ENCODE peak calls at places on chromosomes 4 and X, in six cellular contexts. One of them, this sample, is unnamed.

GRCh38 chr4:140556372-140557085 is 12.2 kb downstream of the UCP1 start:
- DNase-seq in hepatocyte: no peak
- DNase-seq in H9: no peak
- DNase-seq in neural progenitor cell: no peak
- DNase-seq in GM23338: peak; percentile 30
- DNase-seq in GM23248: no peak
- DNase-seq in this sample: no peak

GRCh38 chr4:11105715-11106114 is 323.0 kb downstream of the HS3ST1 start:
- DNase-seq in hepatocyte: no peak
- DNase-seq in H9: no peak
- DNase-seq in neural progenitor cell: no peak
- DNase-seq in GM23338: no peak
- DNase-seq in GM23248: no peak
- DNase-seq in this sample: no peak

GRCh38 chr4:10809905-10810304 is 125.3 kb upstream of the CLNK start:
- DNase-seq in hepatocyte: no peak
- DNase-seq in H9: no peak
- DNase-seq in neural progenitor cell: no peak
- DNase-seq in GM23338: no peak
- DNase-seq in GM23248: no peak
- DNase-seq in this sample: no peak

GRCh38 chr4:174217273-174218126 is 66.0 kb downstream of the FBXO8 start:
- DNase-seq in hepatocyte: peak; percentile 19
- DNase-seq in H9: no peak
- DNase-seq in neural progenitor cell: peak; percentile 45
- DNase-seq in GM23338: peak; percentile 33
- DNase-seq in GM23248: peak; percentile 56
- DNase-seq in this sample: peak; percentile 76

GRCh38 chr4:162102713-162103112 is 61.1 kb downstream of the FSTL5 start:
- DNase-seq in hepatocyte: no peak
- DNase-seq in H9: no peak
- DNase-seq in neural progenitor cell: no peak
- DNase-seq in GM23338: no peak
- DNase-seq in GM23248: no peak
- DNase-seq in this sample: no peak

GRCh38 chr4:7464259-7464655 is 29.5 kb upstream of the PSAPL1 start:
- DNase-seq in hepatocyte: no peak
- DNase-seq in H9: peak; percentile 45
- DNase-seq in neural progenitor cell: peak; percentile 32
- DNase-seq in GM23338: no peak
- DNase-seq in GM23248: no peak
- DNase-seq in this sample: no peak

GRCh38 chr4:169015237-169015636 is 5.2 kb upstream of the CBR4 start:
- DNase-seq in hepatocyte: no peak
- DNase-seq in H9: peak; percentile 35
- DNase-seq in neural progenitor cell: no peak
- DNase-seq in GM23338: peak; percentile 14
- DNase-seq in GM23248: peak; percentile 19
- DNase-seq in this sample: no peak

GRCh38 chr4:30191902-30192301 is 528.3 kb upstream of the PCDH7 start:
- DNase-seq in hepatocyte: no peak
- DNase-seq in H9: no peak
- DNase-seq in neural progenitor cell: no peak
- DNase-seq in GM23338: no peak
- DNase-seq in GM23248: no peak
- DNase-seq in this sample: no peak

GRCh38 chr4:150342945-150343344 is 239.0 kb upstream of the MAB21L2 start:
- DNase-seq in hepatocyte: no peak
- DNase-seq in H9: no peak
- DNase-seq in neural progenitor cell: peak; percentile 15
- DNase-seq in GM23338: peak; percentile 15
- DNase-seq in GM23248: no peak
- DNase-seq in this sample: no peak

GRCh38 chr4:88446124-88446523 is 10.8 kb upstream of the HERC5 start:
- DNase-seq in hepatocyte: no peak
- DNase-seq in H9: no peak
- DNase-seq in neural progenitor cell: no peak
- DNase-seq in GM23338: peak; percentile 20
- DNase-seq in GM23248: peak; percentile 14
- DNase-seq in this sample: no peak

GRCh38 chr4:71732706-71733105 is 51.2 kb downstream of the GC start:
- DNase-seq in hepatocyte: peak; percentile 52
- DNase-seq in H9: no peak
- DNase-seq in neural progenitor cell: peak; percentile 58
- DNase-seq in GM23338: peak; percentile 69
- DNase-seq in GM23248: peak; percentile 70
- DNase-seq in this sample: no peak

GRCh38 chr4:77989986-77990385 is 67.1 kb upstream of the FRAS1 start:
- DNase-seq in hepatocyte: no peak
- DNase-seq in H9: no peak
- DNase-seq in neural progenitor cell: no peak
- DNase-seq in GM23338: no peak
- DNase-seq in GM23248: no peak
- DNase-seq in this sample: no peak

GRCh38 chr4:171979461-171979860 is 166.3 kb downstream of the GALNTL6 start:
- DNase-seq in hepatocyte: no peak
- DNase-seq in H9: no peak
- DNase-seq in neural progenitor cell: no peak
- DNase-seq in GM23338: no peak
- DNase-seq in GM23248: no peak
- DNase-seq in this sample: no peak
- H2AFZ ChIP-seq in hepatocyte: no peak overlapping the region
- H2AFZ ChIP-seq in H9: no peak overlapping the region
- H2AFZ ChIP-seq in neural progenitor cell: no peak overlapping the region
- H2AFZ ChIP-seq in GM23338: no peak overlapping the region
- H2AFZ ChIP-seq in GM23248: no peak overlapping the region
- H2AFZ ChIP-seq in this sample: no peak overlapping the region

DNA sequence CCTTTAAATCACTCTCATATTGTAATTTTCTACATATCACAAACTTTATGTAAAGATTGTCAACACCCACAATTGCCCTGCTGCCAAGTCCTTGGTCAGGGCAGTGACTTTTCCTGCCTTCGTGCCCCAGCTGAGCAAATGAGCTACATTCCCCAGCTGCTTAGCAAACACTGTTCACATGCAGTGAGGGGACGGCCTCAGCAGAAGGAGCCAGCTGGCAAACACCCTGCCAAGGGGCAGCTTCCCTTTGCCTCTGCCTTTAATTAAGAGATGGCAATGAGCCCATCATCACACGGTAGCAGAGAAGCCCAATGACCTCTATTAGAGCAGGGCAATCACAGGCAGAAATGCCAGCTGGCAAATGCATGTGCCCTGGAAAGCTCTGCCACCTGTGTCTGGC is 253.4 kb downstream of the EPHA5 start:
- DNase-seq in hepatocyte: no peak
- DNase-seq in H9: peak; percentile 25
- DNase-seq in neural progenitor cell: peak; percentile 30
- DNase-seq in GM23338: peak; percentile 14
- DNase-seq in GM23248: no peak
- DNase-seq in this sample: peak; percentile 70
- H2AFZ ChIP-seq in hepatocyte: no peak overlapping the region
- H2AFZ ChIP-seq in H9: no peak overlapping the region
- H2AFZ ChIP-seq in neural progenitor cell: no peak overlapping the region
- H2AFZ ChIP-seq in GM23338: peak overlapping the region; percentile 77
- H2AFZ ChIP-seq in GM23248: no peak overlapping the region
- H2AFZ ChIP-seq in this sample: peak overlapping the region; percentile 45

GRCh38 chr4:62260256-62260655 is 1060.1 kb downstream of the ADGRL3 start:
- DNase-seq in hepatocyte: no peak
- DNase-seq in H9: no peak
- DNase-seq in neural progenitor cell: no peak
- DNase-seq in GM23338: peak; percentile 6
- DNase-seq in GM23248: no peak
- DNase-seq in this sample: no peak
- H2AFZ ChIP-seq in hepatocyte: no peak overlapping the region
- H2AFZ ChIP-seq in H9: no peak overlapping the region
- H2AFZ ChIP-seq in neural progenitor cell: no peak overlapping the region
- H2AFZ ChIP-seq in GM23338: no peak overlapping the region
- H2AFZ ChIP-seq in GM23248: no peak overlapping the region
- H2AFZ ChIP-seq in this sample: no peak overlapping the region

GRCh38 chr4:183347586-183347985 is 25.4 kb upstream of the CLDN24 start:
- DNase-seq in hepatocyte: no peak
- DNase-seq in H9: no peak
- DNase-seq in neural progenitor cell: no peak
- DNase-seq in GM23338: no peak
- DNase-seq in GM23248: peak; percentile 60
- DNase-seq in this sample: no peak
- H2AFZ ChIP-seq in hepatocyte: no peak overlapping the region
- H2AFZ ChIP-seq in H9: no peak overlapping the region
- H2AFZ ChIP-seq in neural progenitor cell: no peak overlapping the region
- H2AFZ ChIP-seq in GM23338: no peak overlapping the region
- H2AFZ ChIP-seq in GM23248: no peak overlapping the region
- H2AFZ ChIP-seq in this sample: peak overlapping the region; percentile 23

GRCh38 chrX:78759081-78759480 is 11.6 kb downstream of the LPAR4 start:
- DNase-seq in hepatocyte: no peak
- DNase-seq in H9: no peak
- DNase-seq in neural progenitor cell: no peak
- DNase-seq in GM23338: no peak
- DNase-seq in GM23248: no peak
- DNase-seq in this sample: no peak

GRCh38 chrX:78753571-78753970 is 6.1 kb downstream of the LPAR4 start:
- DNase-seq in hepatocyte: no peak
- DNase-seq in H9: no peak
- DNase-seq in neural progenitor cell: no peak
- DNase-seq in GM23338: no peak
- DNase-seq in GM23248: no peak
- DNase-seq in this sample: no peak

DNA sequence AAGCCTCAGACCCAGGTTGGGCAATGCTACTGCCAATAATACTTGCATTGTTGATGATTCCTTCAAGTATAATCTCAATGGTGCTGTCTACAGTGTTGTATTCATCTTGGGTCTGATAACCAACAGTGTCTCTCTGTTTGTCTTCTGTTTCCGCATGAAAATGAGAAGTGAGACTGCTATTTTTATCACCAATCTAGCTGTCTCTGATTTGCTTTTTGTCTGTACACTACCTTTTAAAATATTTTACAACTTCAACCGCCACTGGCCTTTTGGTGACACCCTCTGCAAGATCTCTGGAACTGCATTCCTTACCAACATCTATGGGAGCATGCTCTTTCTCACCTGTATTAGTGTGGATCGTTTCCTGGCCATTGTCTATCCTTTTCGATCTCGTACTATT is 7.4 kb downstream of the LPAR4 start:
- DNase-seq in hepatocyte: no peak
- DNase-seq in H9: no peak
- DNase-seq in neural progenitor cell: no peak
- DNase-seq in GM23338: no peak
- DNase-seq in GM23248: no peak
- DNase-seq in this sample: no peak
- H2AFZ ChIP-seq in hepatocyte: no peak overlapping the region
- H2AFZ ChIP-seq in H9: no peak overlapping the region
- H2AFZ ChIP-seq in neural progenitor cell: no peak overlapping the region
- H2AFZ ChIP-seq in GM23338: no peak overlapping the region
- H2AFZ ChIP-seq in GM23248: no peak overlapping the region
- H2AFZ ChIP-seq in this sample: no peak overlapping the region

DNA sequence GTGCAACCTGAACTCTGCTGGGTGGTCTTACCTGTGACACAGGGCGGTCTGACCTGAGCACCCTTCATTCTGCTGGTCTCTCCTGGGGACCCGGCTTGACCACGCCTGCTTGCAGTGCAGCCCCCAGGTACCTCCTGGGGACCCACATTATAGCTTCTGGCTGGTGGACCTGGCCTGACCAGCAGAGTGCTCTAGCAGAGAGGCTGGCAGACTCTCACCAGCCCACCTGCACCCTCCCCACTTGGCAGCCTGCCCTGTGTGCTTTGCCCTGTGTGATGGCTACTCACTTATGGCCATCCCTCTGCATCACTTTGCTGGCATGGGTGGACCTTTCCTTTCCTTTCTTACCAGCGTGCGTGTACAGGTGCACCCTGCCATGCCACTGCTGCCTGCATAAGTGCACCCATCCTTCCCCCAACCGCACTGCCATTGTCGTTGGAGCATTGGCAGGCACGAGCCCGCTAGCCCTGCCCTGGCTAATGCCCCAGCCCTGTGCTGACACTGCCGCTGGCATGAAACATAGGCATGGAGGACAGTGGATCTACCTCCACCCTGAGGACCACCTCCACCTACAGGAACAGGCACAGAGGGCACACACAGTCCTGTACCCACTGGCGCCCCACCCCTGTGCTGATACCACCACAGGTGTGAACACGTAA is 21.5 kb upstream of the H2AZ1 start:
- DNase-seq in hepatocyte: no peak
- DNase-seq in H9: no peak
- DNase-seq in neural progenitor cell: no peak
- DNase-seq in GM23338: no peak
- DNase-seq in GM23248: no peak
- DNase-seq in this sample: no peak
- H2AFZ ChIP-seq in hepatocyte: no peak overlapping the region
- H2AFZ ChIP-seq in H9: no peak overlapping the region
- H2AFZ ChIP-seq in neural progenitor cell: no peak overlapping the region
- H2AFZ ChIP-seq in GM23338: no peak overlapping the region
- H2AFZ ChIP-seq in GM23248: no peak overlapping the region
- H2AFZ ChIP-seq in this sample: no peak overlapping the region

GRCh38 chr4:13244342-13244905 is 239.7 kb downstream of the RAB28 start:
- DNase-seq in hepatocyte: no peak
- DNase-seq in H9: no peak
- DNase-seq in neural progenitor cell: peak; percentile 12
- DNase-seq in GM23338: no peak
- DNase-seq in GM23248: no peak
- DNase-seq in this sample: no peak
- H2AFZ ChIP-seq in hepatocyte: no peak overlapping the region
- H2AFZ ChIP-seq in H9: no peak overlapping the region
- H2AFZ ChIP-seq in neural progenitor cell: no peak overlapping the region
- H2AFZ ChIP-seq in GM23338: no peak overlapping the region
- H2AFZ ChIP-seq in GM23248: no peak overlapping the region
- H2AFZ ChIP-seq in this sample: no peak overlapping the region

GRCh38 chrX:23901805-23902204 is 5.9 kb downstream of the APOO start:
- DNase-seq in hepatocyte: peak; percentile 90
- DNase-seq in H9: peak; percentile 40
- DNase-seq in neural progenitor cell: peak; percentile 88
- DNase-seq in GM23338: peak; percentile 63
- DNase-seq in GM23248: peak; percentile 84
- DNase-seq in this sample: no peak
- H2AFZ ChIP-seq in hepatocyte: peak overlapping the region; percentile 5
- H2AFZ ChIP-seq in H9: no peak overlapping the region
- H2AFZ ChIP-seq in neural progenitor cell: peak overlapping the region; percentile 1
- H2AFZ ChIP-seq in GM23338: no peak overlapping the region
- H2AFZ ChIP-seq in GM23248: no peak overlapping the region
- H2AFZ ChIP-seq in this sample: peak overlapping the region; percentile 2

GRCh38 chr4:160772668-160773067 is 1391.1 kb downstream of the FSTL5 start:
- DNase-seq in hepatocyte: no peak
- DNase-seq in H9: no peak
- DNase-seq in neural progenitor cell: no peak
- DNase-seq in GM23338: no peak
- DNase-seq in GM23248: no peak
- DNase-seq in this sample: no peak
- H2AFZ ChIP-seq in hepatocyte: no peak overlapping the region
- H2AFZ ChIP-seq in H9: no peak overlapping the region
- H2AFZ ChIP-seq in neural progenitor cell: no peak overlapping the region
- H2AFZ ChIP-seq in GM23338: peak overlapping the region; percentile 49
- H2AFZ ChIP-seq in GM23248: no peak overlapping the region
- H2AFZ ChIP-seq in this sample: no peak overlapping the region

This sample was measured in osteoblast.